ENCODE peak calls at places on chromosomes 3 and 15, in five cellular contexts. R is heart right ventricle, I is ascending aorta, N is colonic mucosa, C is kidney. B is an unnamed sample.
A peak's percentile ranks its signal among the peaks of the same experiment; 100 is the strongest.

GRCh38 chr3:51963951-51964451 is 3.3 kb downstream of the PCBP4 start:
- DNase-seq in R (no peak), I (no peak), N (no peak), C (no peak), B (no peak)

GRCh38 chr15:90266061-90266431 is 574 bp downstream of the NGRN start:
- DNase-seq in R (peak; percentile 21), I (no peak), N (peak; percentile 60), C (no peak), B (peak; percentile 44)

GRCh38 chr3:146187334-146187950 is 26.5 kb upstream of the PLOD2 start:
- DNase-seq in R (no peak), I (no peak), N (peak; percentile 35), C (no peak), B (peak; percentile 45)

GRCh38 chr3:113695818-113696645 is at the start of gene USF3:
- DNase-seq in R (peak; percentile 79), I (peak; percentile 88), N (peak; percentile 85), C (peak; percentile 94), B (peak; percentile 79)

GRCh38 chr3:120182613-120183524 is 88.6 kb upstream of the GSK3B start:
- DNase-seq in R (no peak), I (no peak), N (no peak), C (no peak), B (peak; percentile 16)

GRCh38 chr3:103787164-103787871 is 1352.5 kb downstream of the ZPLD1 start:
- DNase-seq in R (no peak), I (no peak), N (no peak), C (no peak), B (no peak)

GRCh38 chr3:144142151-144142855 is 170.7 kb downstream of the DIPK2A start:
- DNase-seq in R (no peak), I (no peak), N (no peak), C (no peak), B (no peak)

GRCh38 chr3:61422945-61423740 is 138.2 kb upstream of the PTPRG start:
- DNase-seq in R (no peak), I (no peak), N (no peak), C (no peak), B (no peak)

GRCh38 chr3:55617385-55617784 is 130.3 kb upstream of the WNT5A start:
- DNase-seq in R (no peak), I (no peak), N (no peak), C (no peak), B (no peak)

GRCh38 chr15:70351391-70351790 is 253.7 kb upstream of the TLE3 start:
- DNase-seq in R (no peak), I (no peak), N (no peak), C (no peak), B (no peak)

GRCh38 chr3:29805757-29806156 is 524.9 kb downstream of the RBMS3 start:
- DNase-seq in R (no peak), I (no peak), N (no peak), C (no peak), B (no peak)

GRCh38 chr3:171458056-171458856 is 1.9 kb downstream of the TNIK start:
- DNase-seq in R (no peak), I (peak; percentile 64), N (peak; percentile 75), C (peak; percentile 72), B (peak; percentile 50)

GRCh38 chr3:129346690-129347440 is 68.2 kb downstream of the HMCES start:
- DNase-seq in R (no peak), I (no peak), N (no peak), C (no peak), B (no peak)

GRCh38 chr3:3015472-3016089 is 94.6 kb downstream of the IL5RA start:
- DNase-seq in R (no peak), I (no peak), N (peak; percentile 30), C (no peak), B (peak; percentile 1)

GRCh38 chr15:74866090-74866489 is 7.1 kb downstream of the SCAMP2 start:
- DNase-seq in R (no peak), I (no peak), N (no peak), C (no peak), B (no peak)

GRCh38 chr3:141094851-141095545 is 43.9 kb downstream of the SPSB4 start:
- DNase-seq in R (peak; percentile 68), I (peak; percentile 93), N (peak; percentile 40), C (no peak), B (no peak)

GRCh38 chr3:104596054-104596453 is 770.7 kb upstream of the ALCAM start:
- DNase-seq in R (no peak), I (no peak), N (no peak), C (no peak), B (no peak)

GRCh38 chr3:190381356-190381940 is 6.5 kb upstream of the CLDN16 start:
- DNase-seq in R (no peak), I (no peak), N (no peak), C (no peak), B (no peak)

GRCh38 chr3:99188936-99189335 is 287.4 kb upstream of the DCBLD2 start:
- DNase-seq in R (no peak), I (no peak), N (no peak), C (no peak), B (no peak)

GRCh38 chr15:75061272-75061671 is 37.9 kb downstream of the PPCDC start:
- DNase-seq in R (no peak), I (no peak), N (peak; percentile 12), C (no peak), B (no peak)

GRCh38 chr15:45665261-45665660 is 30.4 kb downstream of the SQOR start:
- DNase-seq in R (no peak), I (no peak), N (no peak), C (no peak), B (no peak)

GRCh38 chr3:194405756-194406155 is 6.7 kb upstream of the GP5 start:
- DNase-seq in R (no peak), I (no peak), N (no peak), C (no peak), B (no peak)

GRCh38 chr3:102671005-102671404 is 236.2 kb downstream of the ZPLD1 start:
- DNase-seq in R (no peak), I (no peak), N (no peak), C (no peak), B (peak; percentile 1)

GRCh38 chr15:45021331-45021730 is 1.7 kb upstream of the SORD start:
- DNase-seq in R (no peak), I (no peak), N (no peak), C (no peak), B (peak; percentile 42)

GRCh38 chr3:126947429-126947828 is 35.5 kb upstream of the PLXNA1 start:
- DNase-seq in R (no peak), I (no peak), N (no peak), C (no peak), B (no peak)

GRCh38 chr3:126945171-126945721 is 37.7 kb upstream of the PLXNA1 start:
- DNase-seq in R (no peak), I (no peak), N (no peak), C (peak; percentile 22), B (no peak)

GRCh38 chr3:126946387-126946786 is 36.5 kb upstream of the PLXNA1 start:
- DNase-seq in R (no peak), I (no peak), N (no peak), C (no peak), B (no peak)

GRCh38 chr3:126944089-126944965 is 38.6 kb upstream of the PLXNA1 start:
- DNase-seq in R (no peak), I (no peak), N (no peak), C (no peak), B (no peak)

DNA sequence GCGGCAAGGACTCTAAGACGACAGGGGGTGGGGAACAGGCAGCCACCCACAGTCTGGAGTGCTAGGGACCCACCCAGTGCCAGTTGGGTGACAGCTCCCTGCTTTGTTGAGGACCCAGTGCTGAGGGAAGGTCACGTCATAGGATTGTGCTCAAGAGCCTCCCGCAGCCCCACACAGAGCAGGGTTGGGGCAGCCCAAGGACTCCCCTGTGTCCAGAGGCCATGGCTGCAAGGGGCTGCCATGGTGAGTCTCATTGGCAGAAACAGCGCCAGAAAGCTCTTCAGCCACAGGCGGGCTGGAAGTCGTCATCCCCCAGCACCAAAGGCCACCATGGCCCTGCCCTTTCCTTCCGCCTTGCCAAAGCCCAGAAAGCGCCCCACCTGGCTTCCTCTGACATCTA is 37.0 kb upstream of the PLXNA1 start:
- DNase-seq in R (no peak), I (no peak), N (no peak), C (peak; percentile 26), B (no peak)
- H3K4me1 ChIP-seq in R (peaks cover 20% of the 10 kb centered on the region), I (no peaks in the 10 kb centered on the region), N (no peaks in the 10 kb centered on the region), C (no peaks in the 10 kb centered on the region), B (no peaks in the 10 kb centered on the region)

GRCh38 chr3:180678231-180678630 is 1.1 kb downstream of the CCDC39 start:
- DNase-seq in R (no peak), I (no peak), N (no peak), C (no peak), B (no peak)
- H3K4me3 ChIP-seq in R (no peak overlapping the region), I (no peak overlapping the region), N (no peak overlapping the region), C (no peak overlapping the region), B (no peak overlapping the region)

GRCh38 chr3:49812916-49813496 is 747 bp downstream of the UBA7 start:
- DNase-seq in R (peak; percentile 36), I (no peak), N (no peak), C (no peak), B (peak; percentile 45)

GRCh38 chr3:49813497-49814174 is at the start of gene UBA7:
- DNase-seq in R (peak; percentile 50), I (peak; percentile 78), N (peak; percentile 66), C (peak; percentile 78), B (peak; percentile 85)
- H3K27ac ChIP-seq in R (peak within 1 kb of the TSS; percentile 87), I (peak within 1 kb of the TSS; percentile 66), N (peak within 1 kb of the TSS; percentile 53), C (peak within 1 kb of the TSS; percentile 85), B (peak within 1 kb of the TSS; percentile 80)

DNA sequence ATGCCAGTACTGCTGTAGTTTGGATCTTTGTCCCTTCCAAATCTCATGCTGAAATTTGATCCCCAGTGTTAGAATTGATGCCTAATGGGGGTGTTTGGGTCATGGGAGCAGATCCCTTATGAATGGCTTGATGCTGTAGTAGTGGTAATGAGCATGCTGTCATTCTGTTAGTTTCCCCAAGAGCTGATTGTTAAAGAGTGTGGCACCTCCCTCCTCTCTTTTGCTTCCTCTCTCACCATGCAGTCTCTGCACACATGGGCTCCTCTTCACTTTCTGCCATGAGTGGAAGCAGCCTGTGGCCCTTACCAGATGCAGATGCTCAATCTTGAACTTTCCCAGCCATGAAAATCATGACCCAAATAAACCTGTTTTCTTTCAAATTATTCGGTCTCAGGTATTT is 141.3 kb upstream of the DPPA4 start:
- DNase-seq in R (no peak), I (no peak), N (no peak), C (no peak), B (no peak)
- H3K4me1 ChIP-seq in R (no peaks in the 10 kb centered on the region), I (no peaks in the 10 kb centered on the region), N (no peaks in the 10 kb centered on the region), C (no peaks in the 10 kb centered on the region), B (no peaks in the 10 kb centered on the region)

GRCh38 chr15:66707310-66708160 is 5.5 kb downstream of the SMAD6 start:
- DNase-seq in R (peak; percentile 50), I (no peak), N (peak; percentile 46), C (no peak), B (peak; percentile 51)
- H3K4me3 ChIP-seq in R (peak overlapping the region; percentile 76), I (peak overlapping the region; percentile 88), N (no peak overlapping the region), C (no peak overlapping the region), B (no peak overlapping the region)

GRCh38 chr3:39752019-39752637 is 57.3 kb upstream of the MYRIP start:
- DNase-seq in R (no peak), I (no peak), N (no peak), C (no peak), B (no peak)

GRCh38 chr3:39752751-39753150 is 56.7 kb upstream of the MYRIP start:
- DNase-seq in R (no peak), I (no peak), N (no peak), C (no peak), B (no peak)

GRCh38 chr3:39753361-39753760 is 56.0 kb upstream of the MYRIP start:
- DNase-seq in R (no peak), I (no peak), N (no peak), C (no peak), B (no peak)

GRCh38 chr3:39748002-39748401 is 61.4 kb upstream of the MYRIP start:
- DNase-seq in R (no peak), I (no peak), N (no peak), C (no peak), B (no peak)

GRCh38 chr3:39750677-39751076 is 58.7 kb upstream of the MYRIP start:
- DNase-seq in R (no peak), I (no peak), N (no peak), C (no peak), B (no peak)
- H3K27ac ChIP-seq in R (no peak overlapping the region), I (no peak overlapping the region), N (no peak overlapping the region), C (no peak overlapping the region), B (no peak overlapping the region)

B was measured in small intestine.